ENCODE peak calls at places on chromosomes 5 and 9, in six cellular contexts. A is adipocyte; K is GM12878; B is Kasumi-1; S is effector CD4-positive, alpha-beta T cell; R is AG08395. G is an unnamed sample.

GRCh38 chr9:111937781-111938426 is 41.3 kb downstream of the UGCG start:
- DNase-seq in A (no peak), K (peak; percentile 74), B (peak; percentile 52), S (peak; percentile 17), R (peak; percentile 41), G (peak; percentile 58)

GRCh38 chr9:128218518-128219389 is 15.6 kb downstream of the DNM1 start:
- DNase-seq in A (peak; percentile 34), K (peak; percentile 83), B (peak; percentile 88), S (peak; percentile 80), R (peak; percentile 63), G (peak; percentile 94)

GRCh38 chr9:84670106-84670800 is 724 bp downstream of the NTRK2 start:
- DNase-seq in A (peak; percentile 1), K (no peak), B (no peak), S (no peak), R (no peak), G (no peak)

GRCh38 chr5:34621280-34622045 is 34.7 kb upstream of the RAI14 start:
- DNase-seq in A (peak; percentile 78), K (no peak), B (no peak), S (no peak), R (peak; percentile 13), G (no peak)

GRCh38 chr9:109401169-109401989 is 80.5 kb upstream of the EPB41L4B start:
- DNase-seq in A (peak; percentile 72), K (no peak), B (peak; percentile 16), S (no peak), R (peak; percentile 52), G (peak; percentile 42)

GRCh38 chr9:93620881-93621820 is 44.8 kb downstream of the PHF2 start:
- DNase-seq in A (no peak), K (no peak), B (no peak), S (no peak), R (no peak), G (no peak)

GRCh38 chr9:134734270-134734669 is 92.7 kb downstream of the COL5A1 start:
- DNase-seq in A (peak; percentile 72), K (no peak), B (no peak), S (no peak), R (peak; percentile 68), G (peak; percentile 91)

GRCh38 chr5:139684881-139685749 is 37.0 kb downstream of the CXXC5 start:
- DNase-seq in A (no peak), K (no peak), B (no peak), S (no peak), R (no peak), G (no peak)

GRCh38 chr9:121876658-121877271 is 216.3 kb downstream of the TTLL11 start:
- DNase-seq in A (peak; percentile 72), K (no peak), B (no peak), S (no peak), R (peak; percentile 79), G (peak; percentile 38)

GRCh38 chr5:32420506-32420905 is 24.0 kb downstream of the ZFR start:
- DNase-seq in A (peak; percentile 76), K (no peak), B (no peak), S (no peak), R (peak; percentile 29), G (peak; percentile 21)

GRCh38 chr5:1105350-1106265 is 6.3 kb downstream of the SLC12A7 start:
- DNase-seq in A (no peak), K (no peak), B (peak; percentile 64), S (peak; percentile 59), R (no peak), G (peak; percentile 27)

GRCh38 chr5:1118738-1119137 is 6.9 kb upstream of the SLC12A7 start:
- DNase-seq in A (no peak), K (no peak), B (no peak), S (no peak), R (no peak), G (peak; percentile 38)

GRCh38 chr5:93791520-93791972 is 50.1 kb upstream of the POU5F2 start:
- DNase-seq in A (no peak), K (no peak), B (peak; percentile 28), S (no peak), R (no peak), G (peak; percentile 55)

GRCh38 chr5:173735171-173735570 is 118.7 kb upstream of the BOD1 start:
- DNase-seq in A (no peak), K (no peak), B (no peak), S (no peak), R (no peak), G (no peak)

GRCh38 chr9:130315446-130316226 is 50.1 kb downstream of the HMCN2 start:
- DNase-seq in A (no peak), K (no peak), B (no peak), S (no peak), R (no peak), G (no peak)

GRCh38 chr5:54309237-54309636 is 1.1 kb downstream of the ARL15 start:
- DNase-seq in A (peak; percentile 41), K (no peak), B (no peak), S (no peak), R (no peak), G (no peak)

GRCh38 chr5:39031041-39031440 is 43.2 kb downstream of the RICTOR start:
- DNase-seq in A (no peak), K (no peak), B (no peak), S (no peak), R (no peak), G (no peak)

GRCh38 chr9:132757031-132757430 is 86.8 kb downstream of the GTF3C4 start:
- DNase-seq in A (no peak), K (no peak), B (no peak), S (no peak), R (no peak), G (no peak)

GRCh38 chr5:143775258-143775657 is 36.7 kb upstream of the HMHB1 start:
- DNase-seq in A (peak; percentile 34), K (no peak), B (no peak), S (no peak), R (peak; percentile 31), G (peak; percentile 40)

GRCh38 chr5:35129276-35129675 is 81.5 kb upstream of the AGXT2 start:
- DNase-seq in A (peak; percentile 67), K (no peak), B (no peak), S (no peak), R (peak; percentile 66), G (peak; percentile 91)

GRCh38 chr5:111781200-111781599 is 24.2 kb upstream of the NREP start:
- DNase-seq in A (no peak), K (no peak), B (peak; percentile 58), S (no peak), R (peak; percentile 50), G (peak; percentile 38)

GRCh38 chr5:87367243-87367642 is 45.5 kb downstream of the CCNH start:
- DNase-seq in A (no peak), K (no peak), B (no peak), S (no peak), R (no peak), G (no peak)

GRCh38 chr9:26169684-26170083 is 491.4 kb upstream of the TUSC1 start:
- DNase-seq in A (peak; percentile 11), K (no peak), B (no peak), S (no peak), R (peak; percentile 18), G (peak; percentile 11)

GRCh38 chr9:7656648-7657047 is 142.9 kb downstream of the DMAC1 start:
- DNase-seq in A (no peak), K (no peak), B (no peak), S (no peak), R (no peak), G (no peak)

GRCh38 chr5:150161242-150162141 is 5.1 kb upstream of the CDX1 start:
- DNase-seq in A (peak; percentile 88), K (no peak), B (peak; percentile 63), S (peak; percentile 49), R (peak; percentile 87), G (peak; percentile 80)

G was measured in fibroblast of villous mesenchyme.